ENCODE peak calls at places on chromosomes 11 and 22, in eight cellular contexts. I is IMR-90; E is coronary artery; B is activated CD4-positive, alpha-beta memory T cell treated with anti-CD3 and anti-CD28 coated beads for 36 hours; D is stimulated activated CD8-positive, alpha-beta memory T cell treated with anti-CD3 and anti-CD28 coated beads, Interleukin-15, amount 100 ng/mL, for 4 hours; J is transverse colon; R is fibroblast of the aortic adventitia; C is EL. A is an unnamed sample.

GRCh38 chr11:44658451-44658850 is 68.3 kb upstream of the TSPAN18 start:
- DNase-seq in I (peak; percentile 13), E (no peak), B (peak; percentile 52), D (no peak), J (no peak), R (no peak), C (peak; percentile 9), A (no peak)

GRCh38 chr22:29517215-29517908 is 36.2 kb downstream of the THOC5 start:
- DNase-seq in I (no peak), E (no peak), B (no peak), D (no peak), J (no peak), R (no peak), C (no peak), A (no peak)

GRCh38 chr11:70834984-70835560 is 417.3 kb downstream of the SHANK2 start:
- DNase-seq in I (no peak), E (no peak), B (no peak), D (no peak), J (no peak), R (no peak), C (no peak), A (no peak)

GRCh38 chr11:1568451-1568911 is 3.6 kb downstream of the DUSP8 start:
- DNase-seq in I (no peak), E (no peak), B (no peak), D (peak; percentile 24), J (no peak), R (no peak), C (no peak), A (peak; percentile 20)

GRCh38 chr11:128669491-128669890 is 24.4 kb upstream of the FLI1 start:
- DNase-seq in I (peak; percentile 52), E (no peak), B (no peak), D (no peak), J (no peak), R (peak; percentile 68), C (peak; percentile 75), A (no peak)

GRCh38 chr11:110409174-110409573 is 20.6 kb upstream of the FDX1 start:
- DNase-seq in I (peak; percentile 37), E (no peak), B (no peak), D (no peak), J (no peak), R (peak; percentile 49), C (no peak), A (no peak)

GRCh38 chr11:129143335-129143734 is 48.8 kb downstream of the ARHGAP32 start:
- DNase-seq in I (peak; percentile 99), E (peak; percentile 90), B (no peak), D (no peak), J (peak; percentile 81), R (peak; percentile 98), C (peak; percentile 98), A (peak; percentile 74)

GRCh38 chr11:115993613-115994012 is 489.4 kb upstream of the CADM1 start:
- DNase-seq in I (no peak), E (no peak), B (no peak), D (no peak), J (no peak), R (no peak), C (no peak), A (no peak)

GRCh38 chr11:112650568-112650967 is 310.7 kb upstream of the NCAM1 start:
- DNase-seq in I (no peak), E (no peak), B (no peak), D (no peak), J (no peak), R (no peak), C (no peak), A (no peak)